ENCODE peak calls at places on chromosomes 6 and 20, in eight cellular contexts. L is cardiac fibroblast, I is testis, X is endothelial cell, E is psoas muscle, O is Panc1, P is dorsolateral prefrontal cortex, K is GM10248. T is an unnamed sample.

GRCh38 chr6:16511723-16512584 is 249.3 kb downstream of the ATXN1 start:
- DNase-seq in P (no peak), I (no peak), L (no peak), K (no peak), O (no peak), X (no peak), E (no peak), T (no peak)

GRCh38 chr6:82178759-82179112 is 68.8 kb downstream of the IBTK start:
- DNase-seq in P (no peak), O (no peak), L (no peak), K (no peak), E (no peak), X (no peak), I (no peak), T (no peak)

GRCh38 chr20:58722379-58722778 is 29.8 kb downstream of the NPEPL1 start:
- DNase-seq in K (no peak), L (no peak), I (no peak), O (no peak), E (no peak), P (no peak), X (no peak), T (no peak)

GRCh38 chr20:1038205-1038604 is 36.1 kb upstream of the RSPO4 start:
- DNase-seq in K (no peak), P (no peak), X (no peak), O (no peak), E (no peak), L (no peak), I (no peak), T (no peak)

GRCh38 chr20:52083627-52084232 is 107.8 kb downstream of the ZFP64 start:
- DNase-seq in E (peak; percentile 23), X (peak; percentile 60), I (peak; percentile 82), O (peak; percentile 32), P (peak; percentile 69), L (peak; percentile 82), K (peak; percentile 43), T (peak; percentile 87)

GRCh38 chr6:44104661-44105060 is 22.6 kb downstream of the MRPL14 start:
- DNase-seq in E (peak; percentile 55), O (no peak), X (no peak), P (no peak), I (no peak), L (peak; percentile 70), K (no peak), T (no peak)

GRCh38 chr20:6845141-6845540 is 77.7 kb downstream of the BMP2 start:
- DNase-seq in X (no peak), P (no peak), O (no peak), I (no peak), K (no peak), L (no peak), E (no peak), T (no peak)

GRCh38 chr20:20037960-20038359 is 14.3 kb downstream of the CRNKL1 start:
- DNase-seq in I (no peak), O (no peak), P (no peak), K (no peak), X (no peak), E (no peak), L (peak; percentile 65), T (no peak)

GRCh38 chr6:57267586-57268293 is 45.6 kb upstream of the RAB23 start:
- DNase-seq in O (peak; percentile 67), X (peak; percentile 34), L (peak; percentile 96), K (no peak), E (no peak), P (no peak), I (peak; percentile 48), T (peak; percentile 74)

GRCh38 chr6:47247227-47247797 is 62.4 kb downstream of the TNFRSF21 start:
- DNase-seq in L (peak; percentile 43), E (no peak), X (no peak), I (no peak), O (no peak), K (no peak), P (no peak), T (no peak)

GRCh38 chr6:5423251-5423650 is 161.9 kb downstream of the FARS2 start:
- DNase-seq in P (no peak), X (no peak), K (no peak), L (no peak), I (no peak), O (no peak), E (no peak), T (no peak)

GRCh38 chr6:17032595-17033591 is 69.0 kb upstream of the STMND1 start:
- DNase-seq in K (no peak), P (peak; percentile 45), O (peak; percentile 77), X (no peak), L (peak; percentile 95), E (peak; percentile 50), I (peak; percentile 83), T (no peak)

GRCh38 chr6:89501239-89501638 is 68.3 kb downstream of the ANKRD6 start:
- DNase-seq in O (no peak), K (no peak), L (no peak), X (no peak), E (no peak), I (no peak), P (no peak), T (peak; percentile 73)

GRCh38 chr20:9609892-9610502 is 95.6 kb downstream of the LAMP5 start:
- DNase-seq in I (peak; percentile 73), L (peak; percentile 79), X (peak; percentile 70), E (no peak), O (peak; percentile 39), K (peak; percentile 42), P (peak; percentile 59), T (peak; percentile 92)

GRCh38 chr6:122621638-122622037 is 11.4 kb downstream of the PKIB start:
- DNase-seq in K (no peak), L (no peak), O (no peak), P (no peak), X (no peak), I (no peak), E (no peak), T (no peak)

GRCh38 chr6:125511809-125512341 is 210.1 kb upstream of the HDDC2 start:
- DNase-seq in L (peak; percentile 62), E (no peak), K (no peak), O (no peak), X (no peak), I (no peak), P (no peak), T (no peak)

GRCh38 chr20:45097485-45098095 is 3.3 kb downstream of the KCNS1 start:
- DNase-seq in O (no peak), E (no peak), K (peak; percentile 48), I (peak; percentile 76), L (peak; percentile 52), P (no peak), X (peak; percentile 25), T (no peak)

GRCh38 chr20:11094196-11094595 is 420.4 kb upstream of the JAG1 start:
- DNase-seq in I (no peak), K (no peak), X (no peak), E (no peak), L (no peak), O (no peak), P (no peak), T (no peak)

DNA sequence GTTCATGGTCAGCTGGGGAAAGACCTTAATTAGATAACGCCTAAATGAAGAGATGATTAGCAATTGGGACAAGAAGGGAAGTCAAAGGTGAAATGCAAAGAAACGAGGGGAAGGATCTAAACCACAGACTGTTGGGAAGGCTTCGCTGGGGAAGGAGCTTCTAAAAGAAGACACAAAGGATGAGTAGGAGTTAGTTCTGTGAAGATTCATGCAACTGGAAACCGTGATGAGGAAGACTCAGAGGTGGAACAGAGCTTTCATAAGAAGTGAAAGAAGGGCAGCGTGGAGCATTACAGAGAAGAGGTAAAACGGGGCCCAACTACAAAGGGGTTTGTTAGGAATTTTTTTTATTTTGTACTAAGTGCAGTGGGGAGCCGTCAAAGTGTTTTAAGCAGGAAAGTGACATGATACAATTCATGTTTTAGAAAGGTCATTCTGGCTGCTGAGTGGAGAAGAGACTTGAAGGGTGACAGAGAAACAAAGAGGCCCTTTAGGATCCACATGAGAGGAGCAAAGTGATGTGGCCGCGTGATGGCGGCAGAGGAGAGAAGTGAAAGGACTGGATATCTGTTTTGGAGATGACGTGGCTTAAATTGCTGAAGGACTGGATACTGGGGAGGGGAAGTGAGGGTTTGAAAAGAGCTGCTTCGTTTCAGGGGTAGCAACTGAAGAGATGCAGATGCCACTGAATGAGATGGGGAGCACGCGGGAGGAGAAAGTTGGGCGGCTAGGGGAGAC is 33.6 kb downstream of the TTI1 start:
- DNase-seq in P (peak; percentile 59), X (no peak), E (no peak), L (no peak), I (no peak), K (no peak), O (no peak), T (no peak)
- TF ChIP-seq CTCF in P (peak; percentile 60), X (no peak), E (no peak), L (no peak), I (no peak), K (no peak), O (no peak), T (no peak)

GRCh38 chr20:50646483-50646996 is 44.8 kb downstream of the RIPOR3 start:
- DNase-seq in I (no peak), O (no peak), P (no peak), L (peak; percentile 90), X (no peak), K (no peak), E (no peak), T (no peak)
- TF ChIP-seq CTCF in I (no peak), O (no peak), P (no peak), L (peak; percentile 61), X (peak; percentile 49), K (no peak), E (peak; percentile 21), T (peak; percentile 67)

GRCh38 chr6:151448623-151449022 is 3.3 kb downstream of the RMND1 start:
- DNase-seq in X (no peak), O (no peak), L (no peak), P (no peak), E (no peak), I (no peak), K (no peak), T (no peak)
- TF ChIP-seq CTCF in X (no peak), O (no peak), L (peak; percentile 1), P (no peak), E (no peak), I (no peak), K (no peak), T (peak; percentile 50)

DNA sequence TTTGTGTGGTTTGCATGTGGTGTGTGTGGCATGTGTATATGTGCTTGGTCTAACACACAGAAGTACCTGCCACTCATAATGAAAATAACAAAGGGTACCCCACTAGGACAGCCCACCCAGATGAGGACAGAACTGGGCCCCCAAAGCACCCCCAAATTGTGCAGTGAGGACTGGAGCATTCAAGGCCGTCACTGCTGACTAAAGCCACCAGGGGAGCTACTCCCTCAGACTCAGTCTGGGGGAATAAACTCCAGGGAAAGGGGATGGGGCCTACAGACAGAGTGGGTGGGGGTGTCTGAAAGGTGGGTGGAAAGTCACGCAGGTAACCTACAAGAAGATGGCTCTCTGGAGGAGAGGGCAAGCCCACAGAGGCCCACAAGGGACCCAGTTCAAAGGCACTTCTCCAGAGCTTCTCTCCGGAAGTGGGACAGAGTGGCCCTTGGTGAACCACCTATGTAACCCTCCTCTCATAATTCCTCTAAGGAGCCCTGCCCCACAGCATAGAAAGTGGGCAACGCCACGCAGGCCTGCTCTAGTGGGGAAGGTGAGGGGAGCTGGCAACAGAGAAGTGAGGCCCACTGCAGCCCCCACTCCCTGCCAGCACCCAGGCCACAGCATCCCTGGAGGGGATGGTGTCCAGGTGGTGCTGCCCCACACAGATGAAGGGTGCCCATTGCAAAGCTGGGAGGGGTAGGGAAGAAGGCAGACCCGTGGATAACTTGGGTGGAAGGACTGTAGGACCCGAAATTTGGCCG is 122.8 kb upstream of the MAFB start:
- DNase-seq in X (no peak), K (no peak), I (no peak), O (no peak), E (no peak), P (no peak), L (no peak), T (peak; percentile 38)
- TF ChIP-seq CTCF in X (peak; percentile 9), K (no peak), I (no peak), O (no peak), E (no peak), P (no peak), L (no peak), T (peak; percentile 66)